ENCODE peak calls at places on chromosomes 6 and 20, in ten cellular contexts. P is right cardiac atrium; W is sigmoid colon; H is CD4-positive, CD25-positive, alpha-beta regulatory T cell; S is SJSA1; R is left ventricle myocardium inferior; D is naive thymus-derived CD4-positive, alpha-beta T cell; M is neural progenitor cell; F is small intestine; J is PC-9. C is an unnamed sample.

GRCh38 chr6:2633763-2634150 is 117.0 kb downstream of the MYLK4 start:
- DNase-seq in S (no peak), J (no peak), F (no peak), D (no peak), H (no peak), W (no peak), M (no peak), P (no peak), R (no peak), C (no peak)

GRCh38 chr6:166007349-166008263 is 160.0 kb downstream of the TBXT start:
- DNase-seq in W (peak), R (peak), H (no peak), D (no peak), J (no peak), M (peak), F (no peak), P (peak), S (no peak), C (no peak)

GRCh38 chr6:46262928-46263708 is 92.3 kb upstream of the ENPP5 start:
- DNase-seq in F (no peak), W (no peak), H (no peak), P (no peak), M (no peak), D (no peak), S (no peak), R (no peak), J (no peak), C (no peak)

GRCh38 chr6:72245565-72245964 is 359.2 kb downstream of the RIMS1 start:
- DNase-seq in J (no peak), S (no peak), F (no peak), W (no peak), R (no peak), M (peak), H (no peak), D (no peak), P (no peak), C (no peak)

GRCh38 chr6:11263185-11263817 is 30.8 kb upstream of the NEDD9 start:
- DNase-seq in P (peak), S (peak), W (peak), J (peak), R (peak), H (no peak), D (no peak), M (peak), F (peak), C (peak)

GRCh38 chr6:153872946-153873345 is 166.1 kb upstream of the OPRM1 start:
- DNase-seq in M (no peak), S (no peak), F (no peak), D (no peak), J (no peak), W (no peak), H (no peak), R (no peak), P (no peak), C (no peak)

GRCh38 chr6:36608788-36609563 is 14.8 kb downstream of the SRSF3 start:
- DNase-seq in H (no peak), F (peak), W (peak), P (no peak), S (no peak), J (no peak), D (no peak), R (no peak), M (no peak), C (no peak)

GRCh38 chr6:13536796-13537526 is 37.4 kb upstream of the SIRT5 start:
- DNase-seq in J (no peak), D (no peak), W (no peak), F (no peak), R (no peak), S (no peak), P (no peak), M (no peak), H (no peak), C (no peak)

GRCh38 chr6:5302220-5302946 is 41.1 kb downstream of the FARS2 start:
- DNase-seq in F (no peak), S (no peak), H (peak), W (no peak), P (no peak), D (no peak), J (no peak), R (no peak), M (no peak), C (no peak)

GRCh38 chr6:1188199-1188598 is 123.7 kb upstream of the FOXQ1 start:
- DNase-seq in D (no peak), F (no peak), P (no peak), H (no peak), M (no peak), S (no peak), J (no peak), W (no peak), R (no peak), C (no peak)

GRCh38 chr6:141077355-141078333 is 1055.1 kb upstream of the GJE1 start:
- DNase-seq in H (no peak), M (peak), S (no peak), F (peak), W (no peak), R (no peak), P (no peak), D (peak), J (no peak), C (peak)

GRCh38 chr20:9930142-9930541 is 91.3 kb upstream of the PAK5 start:
- DNase-seq in R (no peak), F (no peak), H (no peak), S (no peak), D (no peak), M (no peak), P (no peak), W (no peak), J (no peak), C (no peak)

DNA sequence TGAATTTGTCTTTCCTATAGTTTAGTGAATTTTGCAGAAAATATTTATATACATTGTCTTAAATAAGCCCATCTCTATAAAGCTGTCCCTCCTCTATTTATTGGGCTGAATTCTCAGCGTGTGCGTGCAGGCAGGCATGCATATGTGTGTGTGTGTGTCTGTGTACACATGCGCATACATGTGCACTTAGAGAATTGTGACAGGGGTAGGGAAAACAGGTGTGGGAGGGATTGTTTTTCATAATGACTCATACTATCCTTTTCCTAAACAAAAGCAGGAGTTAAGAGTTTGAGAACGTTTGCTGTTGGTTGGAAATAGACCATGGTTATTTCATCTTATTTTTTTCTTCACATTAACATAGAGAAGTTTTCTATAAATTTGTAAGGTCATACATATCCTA is 43.4 kb upstream of the FABP7 start:
- DNase-seq in W (no peak), R (no peak), M (no peak), F (no peak), D (no peak), P (no peak), H (no peak), J (no peak), S (no peak), C (peak)
- H3K27ac ChIP-seq in W (no peak), R (no peak), M (no peak), F (no peak), D (no peak), P (no peak), H (no peak), J (no peak), S (no peak), C (no peak)

GRCh38 chr20:53948383-53949318 is 121.7 kb downstream of the BCAS1 start:
- DNase-seq in R (no peak), D (no peak), W (no peak), P (no peak), S (no peak), M (no peak), J (no peak), H (no peak), F (no peak), C (no peak)
- H3K27ac ChIP-seq in R (no peak), D (peak), W (no peak), P (no peak), S (peak), M (no peak), J (no peak), H (peak), F (peak), C (peak)

DNA sequence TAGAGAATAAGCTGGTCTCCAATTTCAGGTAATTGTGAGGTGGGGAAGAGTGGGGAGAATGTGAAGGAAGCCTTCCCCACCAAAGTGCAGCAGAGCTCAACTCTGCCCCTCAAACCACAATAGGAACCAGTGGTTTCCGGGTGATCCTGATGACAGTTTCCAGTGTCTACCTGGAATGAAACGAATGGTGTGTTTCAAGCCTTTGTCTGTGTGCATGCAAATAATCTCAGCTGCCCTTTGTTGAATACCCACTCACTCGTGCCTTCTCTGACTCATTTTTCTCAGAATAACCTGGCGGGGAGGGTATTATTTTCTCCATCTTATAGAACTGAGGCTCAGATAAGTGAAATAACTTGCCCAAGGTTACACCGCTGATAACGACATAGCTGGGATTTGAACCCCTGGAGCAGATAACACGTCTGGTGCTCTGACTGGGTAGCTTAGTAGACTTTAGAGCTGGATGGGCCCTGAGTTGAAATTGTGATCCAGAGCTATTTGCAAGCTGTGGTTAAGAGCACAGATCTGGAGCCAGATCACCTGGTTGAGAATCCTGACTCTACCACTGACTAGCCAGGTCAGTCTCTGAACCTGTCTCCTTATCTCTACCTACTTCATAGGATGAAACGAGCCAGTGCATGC is 85.1 kb downstream of the EYA2 start:
- DNase-seq in M (no peak), W (no peak), D (no peak), P (no peak), H (no peak), S (no peak), F (no peak), J (no peak), R (no peak), C (no peak)
- H3K27ac ChIP-seq in M (no peak), W (no peak), D (no peak), P (no peak), H (no peak), S (no peak), F (no peak), J (no peak), R (no peak), C (no peak)

GRCh38 chr6:138205437-138206094 is 12.7 kb downstream of the PBOV1 start:
- DNase-seq in J (no peak), S (no peak), R (no peak), P (no peak), D (no peak), H (no peak), M (no peak), W (no peak), F (no peak), C (no peak)
- H3K27ac ChIP-seq in J (no peak), S (no peak), R (peak), P (no peak), D (no peak), H (no peak), M (no peak), W (no peak), F (no peak), C (no peak)

DNA sequence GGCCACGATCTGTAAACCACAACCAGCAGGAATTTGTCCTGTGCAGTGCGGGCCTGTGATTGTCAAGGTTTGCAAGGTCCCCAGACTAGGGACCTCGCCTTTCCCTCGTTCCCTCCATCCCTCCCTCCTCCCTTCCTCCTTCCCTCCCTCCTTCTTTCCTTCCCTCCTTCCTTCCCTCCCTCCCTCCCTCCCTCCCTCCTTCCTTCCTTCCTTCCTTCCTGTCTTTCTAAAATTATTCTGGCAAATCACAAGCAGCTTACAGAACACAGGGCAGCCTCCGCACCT is 205.2 kb upstream of the RIN2 start:
- DNase-seq in W (no peak), M (no peak), D (no peak), H (no peak), R (no peak), F (no peak), P (no peak), J (no peak), S (no peak), C (no peak)
- H3K27ac ChIP-seq in W (peak), M (no peak), D (no peak), H (no peak), R (no peak), F (no peak), P (no peak), J (no peak), S (no peak), C (no peak)

GRCh38 chr20:23257106-23257761 is 93.4 kb upstream of the NXT1 start:
- DNase-seq in R (no peak), W (no peak), H (no peak), J (no peak), D (no peak), S (no peak), F (no peak), P (peak), M (no peak), C (no peak)

GRCh38 chr20:23255658-23256385 is 94.8 kb upstream of the NXT1 start:
- DNase-seq in S (peak), M (peak), H (no peak), P (no peak), J (no peak), D (no peak), W (no peak), F (no peak), R (no peak), C (no peak)

GRCh38 chr20:23258747-23259121 is 91.9 kb upstream of the NXT1 start:
- DNase-seq in M (no peak), R (no peak), D (no peak), J (no peak), F (no peak), W (no peak), H (no peak), P (no peak), S (no peak), C (no peak)

GRCh38 chr20:23260181-23260840 is 90.3 kb upstream of the NXT1 start:
- DNase-seq in S (no peak), W (no peak), P (no peak), R (no peak), F (no peak), J (no peak), H (no peak), M (no peak), D (no peak), C (no peak)

DNA sequence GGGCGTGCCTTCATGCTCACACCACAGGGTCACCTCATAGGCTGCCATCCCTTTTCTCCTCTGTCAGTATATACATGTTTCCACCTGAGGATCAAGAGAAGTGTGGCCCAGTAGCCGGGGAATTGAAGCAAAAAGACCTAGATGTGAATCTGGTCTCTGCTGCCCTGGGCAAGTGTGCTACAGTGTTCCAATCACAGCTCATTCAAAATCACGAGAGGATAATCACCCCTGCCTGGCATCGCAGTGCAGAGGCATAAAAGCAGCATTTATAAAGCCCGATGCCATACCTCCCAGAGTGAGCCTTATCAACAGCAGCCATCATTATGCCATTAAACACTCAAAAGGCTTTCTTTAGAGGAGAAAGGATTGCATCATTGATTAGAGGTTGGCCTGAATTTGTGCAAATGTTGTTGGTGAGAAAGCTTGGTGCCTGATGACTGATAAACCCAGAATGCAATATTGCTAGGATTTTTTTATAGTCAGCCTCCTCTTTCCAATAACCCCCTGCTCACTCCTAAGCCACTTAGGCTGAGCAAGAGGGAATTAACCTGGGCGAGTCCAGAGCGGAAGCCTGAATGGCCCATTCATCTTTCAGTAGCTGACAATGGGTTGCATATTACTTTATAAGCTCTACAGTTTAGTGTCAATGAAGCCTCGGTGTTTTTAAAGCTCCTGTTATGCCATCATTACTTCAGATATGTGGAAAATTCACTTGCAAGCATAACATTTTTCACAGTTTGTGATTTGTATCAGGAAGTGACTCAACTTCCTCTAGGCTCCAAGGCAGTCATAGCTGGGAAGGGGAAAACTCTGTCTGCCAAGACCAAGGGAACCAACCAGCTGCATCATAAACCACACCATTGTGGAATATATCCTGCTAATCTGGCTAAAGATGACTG is 92.5 kb upstream of the NXT1 start:
- DNase-seq in J (no peak), R (no peak), F (no peak), S (peak), H (no peak), D (no peak), M (no peak), W (no peak), P (no peak), C (peak)
- H3K27ac ChIP-seq in J (no peak), R (peak), F (no peak), S (peak), H (no peak), D (no peak), M (no peak), W (peak), P (peak), C (peak)

GRCh38 chr6:114339706-114340105 is 3.1 kb downstream of the HS3ST5 start:
- DNase-seq in D (no peak), F (no peak), H (no peak), S (peak), R (no peak), W (no peak), M (no peak), J (no peak), P (no peak), C (no peak)
- H3K27ac ChIP-seq in D (no peak), F (no peak), H (no peak), S (peak), R (no peak), W (no peak), M (no peak), J (no peak), P (no peak), C (no peak)

GRCh38 chr6:51983564-51983963 is 103.8 kb downstream of the PKHD1 start:
- DNase-seq in J (no peak), F (no peak), H (no peak), R (no peak), W (no peak), S (no peak), P (no peak), M (no peak), D (no peak), C (no peak)
- H3K27ac ChIP-seq in J (no peak), F (no peak), H (no peak), R (no peak), W (peak), S (no peak), P (no peak), M (peak), D (no peak), C (no peak)

GRCh38 chr6:109239918-109240321 is 142.3 kb downstream of the CD164 start:
- DNase-seq in P (peak), H (no peak), J (no peak), W (no peak), D (no peak), S (peak), F (no peak), R (peak), M (no peak), C (no peak)
- H3K27ac ChIP-seq in P (peak), H (no peak), J (no peak), W (peak), D (no peak), S (peak), F (no peak), R (peak), M (no peak), C (no peak)